ENCODE peak calls at places on chromosomes 5 and 9, in four cellular contexts. One of them, this sample, is unnamed.

GRCh38 chr5:54829686-54830085 is 155.7 kb downstream of the ESM1 start:
- DNase-seq in AG09319: no peak
- DNase-seq in choroid plexus epithelial cell: no peak
- DNase-seq in mammary epithelial cell: no peak
- DNase-seq in this sample: no peak

GRCh38 chr5:157511656-157512644 is 51.9 kb downstream of the NIPAL4 start:
- DNase-seq in AG09319: peak; percentile 94
- DNase-seq in choroid plexus epithelial cell: peak; percentile 99
- DNase-seq in mammary epithelial cell: peak; percentile 95
- DNase-seq in this sample: no peak

GRCh38 chr5:17426104-17426739 is 71.8 kb upstream of the TAF11L2 start:
- DNase-seq in AG09319: no peak
- DNase-seq in choroid plexus epithelial cell: no peak
- DNase-seq in mammary epithelial cell: no peak
- DNase-seq in this sample: no peak

GRCh38 chr5:103847060-103847459 is 284.5 kb upstream of the NUDT12 start:
- DNase-seq in AG09319: no peak
- DNase-seq in choroid plexus epithelial cell: peak; percentile 21
- DNase-seq in mammary epithelial cell: peak; percentile 62
- DNase-seq in this sample: no peak

GRCh38 chr5:137453476-137454080 is 45.5 kb downstream of the SPOCK1 start:
- DNase-seq in AG09319: peak; percentile 15
- DNase-seq in choroid plexus epithelial cell: peak; percentile 59
- DNase-seq in mammary epithelial cell: peak; percentile 54
- DNase-seq in this sample: no peak

GRCh38 chr9:16202913-16203734 is 650.3 kb downstream of the CCDC171 start:
- DNase-seq in AG09319: peak; percentile 50
- DNase-seq in choroid plexus epithelial cell: peak; percentile 91
- DNase-seq in mammary epithelial cell: peak; percentile 53
- DNase-seq in this sample: peak; percentile 43

GRCh38 chr5:106966686-106967315 is 703.9 kb downstream of the EFNA5 start:
- DNase-seq in AG09319: no peak
- DNase-seq in choroid plexus epithelial cell: peak; percentile 31
- DNase-seq in mammary epithelial cell: no peak
- DNase-seq in this sample: no peak

GRCh38 chr9:101478906-101479305 is 43.3 kb upstream of the ALDOB start:
- DNase-seq in AG09319: no peak
- DNase-seq in choroid plexus epithelial cell: no peak
- DNase-seq in mammary epithelial cell: no peak
- DNase-seq in this sample: no peak

GRCh38 chr9:120713257-120714087 is 798 bp downstream of the MEGF9 start:
- DNase-seq in AG09319: no peak
- DNase-seq in choroid plexus epithelial cell: no peak
- DNase-seq in mammary epithelial cell: peak; percentile 17
- DNase-seq in this sample: peak; percentile 57

GRCh38 chr9:18544456-18544855 is 70.5 kb downstream of the ADAMTSL1 start:
- DNase-seq in AG09319: no peak
- DNase-seq in choroid plexus epithelial cell: no peak
- DNase-seq in mammary epithelial cell: peak; percentile 63
- DNase-seq in this sample: no peak

GRCh38 chr5:135880278-135880677 is 15.4 kb downstream of the IL9 start:
- DNase-seq in AG09319: no peak
- DNase-seq in choroid plexus epithelial cell: peak; percentile 13
- DNase-seq in mammary epithelial cell: no peak
- DNase-seq in this sample: no peak

GRCh38 chr5:169151051-169151805 is 149.7 kb downstream of the SLIT3 start:
- DNase-seq in AG09319: no peak
- DNase-seq in choroid plexus epithelial cell: no peak
- DNase-seq in mammary epithelial cell: no peak
- DNase-seq in this sample: no peak

GRCh38 chr5:142982821-142983200 is 212.6 kb downstream of the ARHGAP26 start:
- DNase-seq in AG09319: no peak
- DNase-seq in choroid plexus epithelial cell: no peak
- DNase-seq in mammary epithelial cell: no peak
- DNase-seq in this sample: no peak

GRCh38 chr5:83227611-83228010 is 150.3 kb downstream of the XRCC4 start:
- DNase-seq in AG09319: no peak
- DNase-seq in choroid plexus epithelial cell: peak; percentile 41
- DNase-seq in mammary epithelial cell: no peak
- DNase-seq in this sample: no peak

GRCh38 chr9:105168935-105169334 is 75.5 kb upstream of the SLC44A1 start:
- DNase-seq in AG09319: no peak
- DNase-seq in choroid plexus epithelial cell: peak; percentile 75
- DNase-seq in mammary epithelial cell: no peak
- DNase-seq in this sample: no peak

GRCh38 chr9:68714416-68715180 is 9.6 kb downstream of the PIP5K1B start:
- DNase-seq in AG09319: no peak
- DNase-seq in choroid plexus epithelial cell: no peak
- DNase-seq in mammary epithelial cell: no peak
- DNase-seq in this sample: no peak

DNA sequence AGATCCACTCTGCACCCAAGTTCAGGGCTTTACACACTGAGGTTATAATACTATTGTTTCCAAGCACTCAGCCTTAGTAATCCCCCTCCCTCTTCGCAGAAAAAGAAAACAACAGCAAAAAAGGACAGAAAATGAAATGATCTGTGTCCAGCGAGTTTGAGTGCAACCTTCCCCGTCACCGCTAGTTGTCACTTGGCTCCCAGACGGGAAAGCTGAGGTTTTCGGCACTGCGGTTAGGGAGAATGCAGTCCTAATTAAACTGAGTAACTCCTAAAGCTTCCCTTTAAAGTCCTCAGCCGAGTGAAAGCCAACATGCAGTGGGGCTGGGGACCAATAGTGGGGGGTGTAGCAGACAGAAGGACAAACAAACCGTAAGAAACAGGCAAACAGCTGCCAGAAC is 786 bp downstream of the GLRA1 start:
- DNase-seq in AG09319: no peak
- DNase-seq in choroid plexus epithelial cell: peak; percentile 33
- DNase-seq in mammary epithelial cell: peak; percentile 29
- DNase-seq in this sample: peak; percentile 73
- TF ChIP-seq CTCF in AG09319: no peak
- TF ChIP-seq CTCF in choroid plexus epithelial cell: peak; percentile 74
- TF ChIP-seq CTCF in mammary epithelial cell: peak; percentile 55
- TF ChIP-seq CTCF in this sample: peak; percentile 76

DNA sequence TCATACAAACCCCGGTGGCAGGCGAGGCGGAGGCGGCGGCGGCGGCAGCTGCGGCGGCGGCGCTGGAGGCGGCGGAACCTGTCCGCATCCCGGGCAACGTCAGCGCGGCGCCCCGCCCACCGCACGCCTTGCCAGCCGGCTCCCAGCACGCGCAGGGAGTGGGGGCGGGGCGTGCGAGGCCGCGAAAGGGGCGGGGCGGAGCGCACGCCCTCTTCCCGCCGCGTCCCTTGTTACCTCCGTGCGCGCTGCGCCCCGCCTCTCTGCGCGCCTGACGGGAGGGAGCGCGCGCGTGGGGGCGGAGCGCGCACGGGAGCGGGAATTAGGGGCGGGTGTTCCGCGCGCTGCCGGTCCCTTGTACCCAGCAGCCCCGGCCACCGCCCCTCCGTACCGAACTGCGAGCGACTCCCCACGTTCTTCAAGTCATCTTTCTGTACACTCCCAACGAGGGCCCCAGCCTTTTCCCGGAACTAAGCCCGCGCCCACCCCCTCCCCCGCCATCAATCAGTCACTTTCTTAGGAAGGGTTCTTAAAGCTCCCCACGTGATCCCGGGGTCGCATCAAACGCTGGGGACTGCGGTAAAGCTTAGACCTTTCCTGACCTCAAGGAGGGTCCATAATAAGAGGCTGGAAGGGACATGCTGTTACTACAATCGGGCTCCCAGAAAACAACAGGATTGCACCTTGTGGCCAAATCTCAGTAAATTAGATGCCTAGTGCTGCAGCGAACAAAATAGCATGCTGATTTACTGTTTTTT is at the start of gene AGTPBP1:
- DNase-seq in AG09319: peak; percentile 76
- DNase-seq in choroid plexus epithelial cell: peak; percentile 96
- DNase-seq in mammary epithelial cell: peak; percentile 92
- DNase-seq in this sample: peak; percentile 99
- TF ChIP-seq CTCF in AG09319: no peak
- TF ChIP-seq CTCF in choroid plexus epithelial cell: peak; percentile 21
- TF ChIP-seq CTCF in mammary epithelial cell: no peak
- TF ChIP-seq CTCF in this sample: no peak

GRCh38 chr5:179678238-179679013 is 2.4 kb downstream of the CBY3 start:
- DNase-seq in AG09319: peak; percentile 83
- DNase-seq in choroid plexus epithelial cell: peak; percentile 96
- DNase-seq in mammary epithelial cell: peak; percentile 90
- DNase-seq in this sample: peak; percentile 96

GRCh38 chr5:179680780-179681411 is at the start of gene CBY3:
- DNase-seq in AG09319: no peak
- DNase-seq in choroid plexus epithelial cell: peak; percentile 19
- DNase-seq in mammary epithelial cell: no peak
- DNase-seq in this sample: no peak

GRCh38 chr5:179680014-179680779 is 637 bp downstream of the CBY3 start:
- DNase-seq in AG09319: no peak
- DNase-seq in choroid plexus epithelial cell: no peak
- DNase-seq in mammary epithelial cell: no peak
- DNase-seq in this sample: no peak

DNA sequence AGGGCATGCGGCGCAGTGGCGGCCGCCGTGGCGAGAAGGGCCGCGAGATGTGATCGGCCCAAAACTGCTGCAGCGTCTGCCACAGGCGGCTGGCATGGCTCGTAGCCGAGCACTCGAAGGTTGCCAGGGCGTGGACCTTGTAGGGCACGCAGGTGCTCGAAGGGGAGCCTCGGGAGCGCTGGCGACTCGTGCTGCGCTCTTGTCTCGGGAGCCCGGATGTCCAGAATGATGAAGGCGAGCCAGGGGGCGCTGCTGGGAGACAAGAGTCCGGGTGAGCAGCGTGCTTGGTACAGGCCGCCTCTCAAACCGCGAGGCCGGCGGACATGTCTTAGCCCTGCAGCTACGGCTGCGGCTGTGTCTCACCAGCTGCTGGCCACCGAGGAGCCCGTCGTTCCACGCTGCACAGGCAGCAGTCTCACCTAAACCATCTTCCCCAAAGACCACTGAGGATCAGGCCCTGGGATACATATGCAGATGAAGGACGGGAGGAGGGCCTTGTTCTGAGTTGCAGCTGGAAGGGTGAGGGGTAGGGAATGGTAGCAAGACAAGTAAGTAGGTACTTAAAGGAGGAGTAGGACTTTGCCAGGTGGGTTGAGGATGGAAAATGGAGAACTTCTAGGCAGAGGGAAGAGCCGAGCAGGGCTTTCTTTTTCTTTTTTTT is 1.7 kb downstream of the CBY3 start:
- DNase-seq in AG09319: no peak
- DNase-seq in choroid plexus epithelial cell: peak; percentile 83
- DNase-seq in mammary epithelial cell: peak; percentile 37
- DNase-seq in this sample: peak; percentile 82
- TF ChIP-seq CTCF in AG09319: peak; percentile 27
- TF ChIP-seq CTCF in choroid plexus epithelial cell: peak; percentile 61
- TF ChIP-seq CTCF in mammary epithelial cell: no peak
- TF ChIP-seq CTCF in this sample: no peak

DNA sequence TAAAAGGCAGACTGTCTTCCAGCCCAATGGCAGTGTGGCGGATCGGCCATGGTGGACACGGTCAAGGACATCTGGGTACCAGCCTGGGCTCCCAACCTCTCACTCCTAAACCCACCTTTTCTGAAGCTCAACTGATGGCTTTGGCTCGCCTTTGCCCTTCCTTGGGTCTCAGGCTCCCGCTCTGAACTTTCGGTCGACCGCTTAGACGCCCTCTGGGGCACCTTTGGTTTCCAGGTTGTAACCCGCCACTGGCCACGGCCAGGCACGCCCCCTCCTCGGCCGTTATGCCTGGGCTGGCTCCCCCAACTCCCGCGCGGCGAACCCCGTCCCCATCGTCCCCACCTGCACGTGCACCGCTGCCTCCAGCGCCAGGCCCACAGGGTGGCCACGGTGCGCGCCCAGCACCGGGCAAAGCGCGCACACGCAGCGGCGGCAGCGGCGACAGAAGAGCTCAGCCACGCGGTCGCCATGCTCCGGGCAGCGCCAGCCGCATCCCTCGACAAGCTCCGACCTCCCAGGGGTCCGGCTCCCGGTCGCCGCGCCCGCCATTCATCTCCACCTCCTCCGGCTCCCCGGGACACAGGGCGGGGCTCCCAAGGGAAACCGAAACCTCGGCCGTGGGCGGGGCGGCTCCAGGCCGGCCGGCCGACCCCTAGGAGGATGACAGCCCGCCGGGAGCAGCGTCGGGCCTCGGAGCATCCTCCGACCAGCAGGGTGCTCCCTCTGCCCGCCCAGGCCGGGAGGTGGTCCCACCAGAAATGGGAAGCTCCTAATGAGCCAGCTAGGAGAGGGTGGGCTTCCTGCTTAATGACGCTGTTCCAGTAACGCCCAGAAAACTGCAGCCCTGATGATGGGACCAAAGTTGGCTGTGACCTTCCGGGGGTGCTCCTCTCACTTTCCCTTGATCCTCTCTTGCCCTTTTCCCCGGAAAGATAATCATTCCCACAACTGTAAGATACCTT is at the start of gene TRIM14:
- DNase-seq in AG09319: peak; percentile 22
- DNase-seq in choroid plexus epithelial cell: peak; percentile 52
- DNase-seq in mammary epithelial cell: peak; percentile 64
- DNase-seq in this sample: peak; percentile 60
- TF ChIP-seq CTCF in AG09319: peak; percentile 22
- TF ChIP-seq CTCF in choroid plexus epithelial cell: no peak
- TF ChIP-seq CTCF in mammary epithelial cell: no peak
- TF ChIP-seq CTCF in this sample: no peak

GRCh38 chr5:172123269-172123692 is 64.7 kb downstream of the STK10 start:
- DNase-seq in AG09319: peak; percentile 42
- DNase-seq in choroid plexus epithelial cell: peak; percentile 83
- DNase-seq in mammary epithelial cell: no peak
- DNase-seq in this sample: no peak
- TF ChIP-seq CTCF in AG09319: peak; percentile 58
- TF ChIP-seq CTCF in choroid plexus epithelial cell: peak; percentile 68
- TF ChIP-seq CTCF in mammary epithelial cell: no peak
- TF ChIP-seq CTCF in this sample: no peak

GRCh38 chr5:132459983-132460834 is 30.4 kb downstream of the IRF1 start:
- DNase-seq in AG09319: no peak
- DNase-seq in choroid plexus epithelial cell: peak; percentile 61
- DNase-seq in mammary epithelial cell: no peak
- DNase-seq in this sample: no peak
- TF ChIP-seq CTCF in AG09319: no peak
- TF ChIP-seq CTCF in choroid plexus epithelial cell: peak; percentile 48
- TF ChIP-seq CTCF in mammary epithelial cell: peak; percentile 22
- TF ChIP-seq CTCF in this sample: peak; percentile 14

GRCh38 chr5:35777358-35778087 is 79.2 kb upstream of the IL7R start:
- DNase-seq in AG09319: peak; percentile 64
- DNase-seq in choroid plexus epithelial cell: peak; percentile 94
- DNase-seq in mammary epithelial cell: peak; percentile 54
- DNase-seq in this sample: peak; percentile 66
- TF ChIP-seq CTCF in AG09319: peak; percentile 55
- TF ChIP-seq CTCF in choroid plexus epithelial cell: peak; percentile 63
- TF ChIP-seq CTCF in mammary epithelial cell: peak; percentile 44
- TF ChIP-seq CTCF in this sample: peak; percentile 78

This sample was measured in glutamatergic neuron.